ENCODE peak calls at places on chromosomes 7 and 10, in six cellular contexts. One of them, this sample, is unnamed.

GRCh38 chr7:119197872-119198527 is 973.5 kb downstream of the ANKRD7 start:
- DNase-seq in GM12878: peak; percentile 0
- DNase-seq in K562: peak; percentile 32
- DNase-seq in GM12891: peak; percentile 0
- DNase-seq in HepG2: peak; percentile 41
- DNase-seq in H1: peak; percentile 31
- DNase-seq in this sample: peak; percentile 0

GRCh38 chr10:133258818-133259602 is 17.7 kb downstream of the ADAM8 start:
- DNase-seq in GM12878: no peak
- DNase-seq in K562: peak; percentile 31
- DNase-seq in GM12891: no peak
- DNase-seq in HepG2: peak; percentile 30
- DNase-seq in H1: no peak
- DNase-seq in this sample: no peak

GRCh38 chr10:78714225-78714624 is 354.5 kb upstream of the ZMIZ1 start:
- DNase-seq in GM12878: no peak
- DNase-seq in K562: no peak
- DNase-seq in GM12891: no peak
- DNase-seq in HepG2: no peak
- DNase-seq in H1: no peak
- DNase-seq in this sample: no peak

GRCh38 chr7:142720981-142721380 is 28.3 kb upstream of the PRSS1 start:
- DNase-seq in GM12878: no peak
- DNase-seq in K562: no peak
- DNase-seq in GM12891: no peak
- DNase-seq in HepG2: no peak
- DNase-seq in H1: no peak
- DNase-seq in this sample: no peak

GRCh38 chr10:5666324-5667220 is at the start of gene ASB13:
- DNase-seq in GM12878: no peak
- DNase-seq in K562: peak; percentile 81
- DNase-seq in GM12891: no peak
- DNase-seq in HepG2: peak; percentile 54
- DNase-seq in H1: no peak
- DNase-seq in this sample: no peak

GRCh38 chr7:131774419-131775220 is 218.2 kb upstream of the PODXL start:
- DNase-seq in GM12878: no peak
- DNase-seq in K562: no peak
- DNase-seq in GM12891: no peak
- DNase-seq in HepG2: no peak
- DNase-seq in H1: no peak
- DNase-seq in this sample: no peak

GRCh38 chr7:28375729-28376128 is 36.6 kb upstream of the CREB5 start:
- DNase-seq in GM12878: no peak
- DNase-seq in K562: no peak
- DNase-seq in GM12891: no peak
- DNase-seq in HepG2: no peak
- DNase-seq in H1: no peak
- DNase-seq in this sample: no peak

GRCh38 chr10:77532068-77532467 is 105.5 kb downstream of the KCNMA1 start:
- DNase-seq in GM12878: no peak
- DNase-seq in K562: no peak
- DNase-seq in GM12891: no peak
- DNase-seq in HepG2: no peak
- DNase-seq in H1: no peak
- DNase-seq in this sample: no peak

GRCh38 chr7:95804090-95804489 is 31.7 kb downstream of the DYNC1I1 start:
- DNase-seq in GM12878: no peak
- DNase-seq in K562: no peak
- DNase-seq in GM12891: no peak
- DNase-seq in HepG2: no peak
- DNase-seq in H1: no peak
- DNase-seq in this sample: no peak

GRCh38 chr10:63227207-63227895 is 94.2 kb downstream of the NRBF2 start:
- DNase-seq in GM12878: no peak
- DNase-seq in K562: no peak
- DNase-seq in GM12891: no peak
- DNase-seq in HepG2: no peak
- DNase-seq in H1: no peak
- DNase-seq in this sample: no peak

GRCh38 chr7:97013555-97013954 is 8.2 kb downstream of the DLX6 start:
- DNase-seq in GM12878: no peak
- DNase-seq in K562: no peak
- DNase-seq in GM12891: no peak
- DNase-seq in HepG2: no peak
- DNase-seq in H1: no peak
- DNase-seq in this sample: no peak

GRCh38 chr7:44438851-44439250 is 51.6 kb downstream of the NUDCD3 start:
- DNase-seq in GM12878: no peak
- DNase-seq in K562: no peak
- DNase-seq in GM12891: no peak
- DNase-seq in HepG2: no peak
- DNase-seq in H1: no peak
- DNase-seq in this sample: no peak

GRCh38 chr7:46534593-46535271 is 613.7 kb upstream of the IGFBP3 start:
- DNase-seq in GM12878: no peak
- DNase-seq in K562: no peak
- DNase-seq in GM12891: no peak
- DNase-seq in HepG2: no peak
- DNase-seq in H1: peak; percentile 31
- DNase-seq in this sample: no peak

GRCh38 chr10:124403548-124403947 is 15.2 kb downstream of the OAT start:
- DNase-seq in GM12878: peak; percentile 45
- DNase-seq in K562: peak; percentile 78
- DNase-seq in GM12891: peak; percentile 54
- DNase-seq in HepG2: peak; percentile 78
- DNase-seq in H1: peak; percentile 57
- DNase-seq in this sample: no peak

GRCh38 chr7:1949681-1950055 is 279.6 kb downstream of the ELFN1 start:
- DNase-seq in GM12878: no peak
- DNase-seq in K562: no peak
- DNase-seq in GM12891: no peak
- DNase-seq in HepG2: no peak
- DNase-seq in H1: no peak
- DNase-seq in this sample: no peak

GRCh38 chr7:98802088-98802780 is 67.6 kb downstream of the TMEM130 start:
- DNase-seq in GM12878: peak; percentile 92
- DNase-seq in K562: peak; percentile 81
- DNase-seq in GM12891: peak; percentile 74
- DNase-seq in HepG2: peak; percentile 14
- DNase-seq in H1: no peak
- DNase-seq in this sample: peak; percentile 71

GRCh38 chr7:23107781-23108180 is 2.2 kb downstream of the KLHL7 start:
- DNase-seq in GM12878: no peak
- DNase-seq in K562: no peak
- DNase-seq in GM12891: no peak
- DNase-seq in HepG2: no peak
- DNase-seq in H1: no peak
- DNase-seq in this sample: no peak

GRCh38 chr10:24901686-24902399 is 50.6 kb downstream of the PRTFDC1 start:
- DNase-seq in GM12878: peak; percentile 43
- DNase-seq in K562: peak; percentile 91
- DNase-seq in GM12891: no peak
- DNase-seq in HepG2: peak; percentile 54
- DNase-seq in H1: no peak
- DNase-seq in this sample: no peak

GRCh38 chr7:85023066-85023687 is 163.7 kb downstream of the SEMA3D start:
- DNase-seq in GM12878: no peak
- DNase-seq in K562: peak; percentile 61
- DNase-seq in GM12891: no peak
- DNase-seq in HepG2: peak; percentile 21
- DNase-seq in H1: no peak
- DNase-seq in this sample: no peak

GRCh38 chr7:133750287-133750686 is 376.9 kb upstream of the LRGUK start:
- DNase-seq in GM12878: no peak
- DNase-seq in K562: no peak
- DNase-seq in GM12891: no peak
- DNase-seq in HepG2: no peak
- DNase-seq in H1: no peak
- DNase-seq in this sample: no peak

GRCh38 chr7:16891338-16891737 is 9.6 kb upstream of the AGR3 start:
- DNase-seq in GM12878: peak; percentile 1
- DNase-seq in K562: peak; percentile 17
- DNase-seq in GM12891: no peak
- DNase-seq in HepG2: peak; percentile 63
- DNase-seq in H1: no peak
- DNase-seq in this sample: no peak

GRCh38 chr7:121107923-121108498 is 119.5 kb downstream of the CPED1 start:
- DNase-seq in GM12878: peak; percentile 11
- DNase-seq in K562: peak; percentile 82
- DNase-seq in GM12891: no peak
- DNase-seq in HepG2: peak; percentile 53
- DNase-seq in H1: no peak
- DNase-seq in this sample: no peak

GRCh38 chr7:38628630-38629385 is 2.4 kb downstream of the AMPH start:
- DNase-seq in GM12878: no peak
- DNase-seq in K562: no peak
- DNase-seq in GM12891: no peak
- DNase-seq in HepG2: no peak
- DNase-seq in H1: no peak
- DNase-seq in this sample: no peak

DNA sequence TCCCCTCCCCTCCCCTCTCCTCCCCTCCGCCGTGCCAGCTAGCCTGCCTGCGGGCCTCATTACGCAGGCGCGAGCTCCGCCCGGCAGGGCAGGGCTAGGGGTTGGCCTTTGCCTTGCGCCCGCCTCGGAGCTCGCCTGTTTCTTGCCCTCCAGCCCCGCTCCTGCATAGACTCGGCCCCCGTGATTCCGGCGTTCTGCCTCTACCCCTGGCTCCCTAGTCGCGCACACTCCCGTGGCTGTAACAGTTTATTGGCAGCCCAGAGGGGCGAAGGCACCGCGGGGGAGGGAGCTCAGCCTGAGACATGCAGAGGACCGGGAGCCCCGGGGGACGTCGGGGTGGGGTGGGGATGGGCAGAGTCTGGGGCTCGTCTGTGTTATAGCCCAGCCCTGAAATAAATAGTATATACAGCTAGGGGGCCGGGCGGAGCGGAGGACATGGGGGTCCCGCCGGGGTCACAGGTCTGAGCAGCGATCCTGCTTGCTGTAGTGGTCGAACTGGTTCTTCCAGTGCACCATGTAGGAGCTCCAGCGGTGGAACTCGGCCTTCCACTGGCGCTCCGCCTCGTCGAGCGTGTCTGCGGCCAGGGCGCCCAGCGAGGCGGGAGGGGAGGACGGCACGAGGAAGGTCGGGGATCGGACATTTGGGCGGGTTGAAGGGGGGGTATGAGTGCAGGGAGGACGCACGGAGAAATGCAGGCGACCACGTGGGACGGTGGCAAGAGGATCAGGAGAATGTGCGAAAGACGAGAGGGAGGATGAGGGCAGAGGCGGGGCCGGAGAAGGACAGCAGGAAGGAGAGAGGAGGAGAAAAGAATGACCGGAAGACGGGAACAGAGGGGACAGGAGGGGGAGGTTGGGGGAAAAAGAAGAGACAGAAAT is 485 bp upstream of the UFSP1 start:
- DNase-seq in GM12878: peak; percentile 73
- DNase-seq in K562: peak; percentile 97
- DNase-seq in GM12891: peak; percentile 99
- DNase-seq in HepG2: peak; percentile 84
- DNase-seq in H1: peak; percentile 79
- DNase-seq in this sample: peak; percentile 99
- TF ChIP-seq POLR2A in GM12878: peak; percentile 36
- TF ChIP-seq POLR2A in K562: peak; percentile 89
- TF ChIP-seq POLR2A in GM12891: no peak
- TF ChIP-seq POLR2A in HepG2: no peak
- TF ChIP-seq POLR2A in H1: no peak
- TF ChIP-seq POLR2A in this sample: peak; percentile 36

DNA sequence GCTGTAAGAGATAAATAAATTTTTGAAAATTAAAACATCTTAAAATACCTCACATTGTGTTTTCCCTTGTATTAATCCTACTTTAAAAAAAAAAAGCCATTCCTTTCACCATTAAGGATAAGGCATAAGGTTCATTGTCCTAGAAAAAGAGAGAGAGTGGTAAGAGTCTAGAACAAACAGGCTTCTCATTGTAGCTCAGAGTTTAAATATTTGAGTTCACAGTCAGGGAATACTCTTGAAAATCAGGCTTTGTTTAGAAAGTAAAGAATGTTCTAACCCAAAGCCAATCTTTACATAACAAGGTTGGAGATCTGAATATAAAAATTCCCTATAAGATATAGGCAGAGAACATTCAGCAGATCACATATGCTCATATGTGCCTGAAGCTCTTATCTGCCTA is 40.2 kb upstream of the TES start:
- DNase-seq in GM12878: no peak
- DNase-seq in K562: no peak
- DNase-seq in GM12891: no peak
- DNase-seq in HepG2: peak; percentile 74
- DNase-seq in H1: no peak
- DNase-seq in this sample: no peak
- TF ChIP-seq POLR2AphosphoS5 in GM12878: no peak
- TF ChIP-seq POLR2AphosphoS5 in K562: no peak
- TF ChIP-seq POLR2AphosphoS5 in GM12891: no peak
- TF ChIP-seq POLR2AphosphoS5 in HepG2: no peak
- TF ChIP-seq POLR2AphosphoS5 in H1: no peak
- TF ChIP-seq POLR2AphosphoS5 in this sample: no peak

GRCh38 chr10:112842832-112843360 is 107.2 kb upstream of the TCF7L2 start:
- DNase-seq in GM12878: peak; percentile 25
- DNase-seq in K562: peak; percentile 56
- DNase-seq in GM12891: peak; percentile 31
- DNase-seq in HepG2: peak; percentile 52
- DNase-seq in H1: no peak
- DNase-seq in this sample: no peak
- TF ChIP-seq TAF1 in GM12878: no peak
- TF ChIP-seq TAF1 in K562: no peak
- TF ChIP-seq TAF1 in GM12891: no peak
- TF ChIP-seq TAF1 in HepG2: no peak
- TF ChIP-seq TAF1 in H1: no peak
- TF ChIP-seq TAF1 in this sample: no peak

GRCh38 chr7:154919324-154920222 is 83.4 kb downstream of the PAXIP1 start:
- DNase-seq in GM12878: no peak
- DNase-seq in K562: no peak
- DNase-seq in GM12891: no peak
- DNase-seq in HepG2: no peak
- DNase-seq in H1: no peak
- DNase-seq in this sample: no peak
- TF ChIP-seq POLR2A in GM12878: no peak
- TF ChIP-seq POLR2A in K562: no peak
- TF ChIP-seq POLR2A in GM12891: no peak
- TF ChIP-seq POLR2A in HepG2: no peak
- TF ChIP-seq POLR2A in H1: no peak
- TF ChIP-seq POLR2A in this sample: no peak